ENCODE peak calls at places on chromosomes 12 and 14, in five cellular contexts. M is lower leg skin, H is GM10248, F is stomach, Q is A549. N is an unnamed sample.

GRCh38 chr12:89225808-89226368 is 126.4 kb downstream of the DUSP6 start:
- DNase-seq in M (no peak), H (no peak), F (peak; percentile 62), Q (peak; percentile 32), N (no peak)

GRCh38 chr12:40953076-40953475 is 235.0 kb upstream of the PDZRN4 start:
- DNase-seq in M (no peak), H (no peak), F (no peak), Q (no peak), N (no peak)

GRCh38 chr14:68652433-68652690 is 140.5 kb downstream of the ZFP36L1 start:
- DNase-seq in M (no peak), H (no peak), F (no peak), Q (no peak), N (peak; percentile 48)

GRCh38 chr14:71290960-71291466 is 383.8 kb downstream of the PCNX1 start:
- DNase-seq in M (no peak), H (peak; percentile 48), F (no peak), Q (peak; percentile 46), N (no peak)

GRCh38 chr14:21852061-21852664 is 178.5 kb upstream of the OR4E1 start:
- DNase-seq in M (no peak), H (peak; percentile 26), F (peak; percentile 57), Q (peak; percentile 38), N (no peak)

GRCh38 chr12:6471992-6472366 is 1.5 kb upstream of the VAMP1 start:
- DNase-seq in M (no peak), H (no peak), F (no peak), Q (no peak), N (no peak)

GRCh38 chr12:108029081-108029790 is 99.9 kb upstream of the WSCD2 start:
- DNase-seq in M (no peak), H (no peak), F (no peak), Q (no peak), N (no peak)

GRCh38 chr12:93699271-93700141 is 22.3 kb downstream of the CRADD start:
- DNase-seq in M (no peak), H (no peak), F (no peak), Q (no peak), N (no peak)

GRCh38 chr12:76777765-76778216 is 13.9 kb downstream of the ZDHHC17 start:
- DNase-seq in M (no peak), H (peak; percentile 51), F (no peak), Q (no peak), N (no peak)

GRCh38 chr14:77889971-77890442 is 90.1 kb downstream of the ADCK1 start:
- DNase-seq in M (no peak), H (no peak), F (no peak), Q (no peak), N (no peak)

GRCh38 chr12:6228535-6229223 is 28.5 kb downstream of the CD9 start:
- DNase-seq in M (no peak), H (no peak), F (no peak), Q (no peak), N (no peak)

GRCh38 chr12:122835693-122836026 is 403 bp downstream of the HIP1R start:
- DNase-seq in M (peak; percentile 84), H (peak; percentile 77), F (no peak), Q (no peak), N (no peak)

GRCh38 chr14:54329082-54329695 is 67.6 kb upstream of the CDKN3 start:
- DNase-seq in M (no peak), H (peak; percentile 50), F (peak; percentile 33), Q (peak; percentile 70), N (peak; percentile 81)

GRCh38 chr12:6752181-6752930 is 585 bp downstream of the MLF2 start:
- DNase-seq in M (peak; percentile 91), H (peak; percentile 48), F (no peak), Q (peak; percentile 69), N (no peak)

DNA sequence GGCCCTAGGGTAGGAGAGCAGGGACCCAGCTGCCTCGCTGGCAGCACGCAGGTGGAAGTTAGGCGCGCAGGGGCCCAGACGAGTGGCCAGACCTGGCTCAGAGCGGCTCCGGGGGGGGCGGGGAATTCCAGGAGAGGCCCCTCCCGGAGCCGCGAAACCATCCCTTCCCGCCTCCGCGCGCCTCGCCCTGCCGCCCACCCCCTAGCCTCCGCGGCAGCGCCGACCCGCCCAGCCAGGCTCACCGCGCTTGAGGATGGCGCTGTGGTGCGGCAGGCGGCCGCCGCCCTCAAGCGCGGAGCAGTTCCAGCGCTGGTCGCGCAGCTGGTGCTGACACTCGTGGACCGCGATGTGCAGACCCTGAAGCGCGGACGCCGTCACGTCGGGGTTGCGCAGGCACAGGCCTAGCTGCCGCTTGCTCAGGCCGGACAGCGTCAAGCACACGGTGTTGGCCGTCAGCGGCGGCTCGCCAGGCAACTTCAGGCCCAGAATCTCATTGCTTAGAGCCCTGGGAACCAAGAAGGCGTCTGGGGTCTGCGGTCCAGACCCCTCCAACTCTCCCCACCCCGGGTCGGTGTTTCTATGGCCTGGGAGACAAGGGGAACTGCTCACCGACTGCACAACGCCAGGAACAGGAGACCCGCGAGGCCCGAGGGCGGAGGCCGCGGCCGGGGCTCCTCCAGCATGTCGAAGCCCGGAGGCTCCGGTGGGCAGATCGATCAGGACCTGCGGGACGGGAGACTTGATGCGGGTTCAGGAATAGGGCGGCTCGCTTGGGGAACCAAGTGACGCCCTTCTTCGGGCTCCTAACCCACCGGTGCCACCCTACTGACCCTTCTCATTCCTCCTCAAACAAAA is 1.5 kb downstream of the WNT10B start:
- DNase-seq in M (no peak), H (peak; percentile 66), F (no peak), Q (no peak), N (no peak)
- TF ChIP-seq CTCF in M (no peak), H (peak; percentile 29), F (no peak), Q (no peak), N (peak; percentile 20)

DNA sequence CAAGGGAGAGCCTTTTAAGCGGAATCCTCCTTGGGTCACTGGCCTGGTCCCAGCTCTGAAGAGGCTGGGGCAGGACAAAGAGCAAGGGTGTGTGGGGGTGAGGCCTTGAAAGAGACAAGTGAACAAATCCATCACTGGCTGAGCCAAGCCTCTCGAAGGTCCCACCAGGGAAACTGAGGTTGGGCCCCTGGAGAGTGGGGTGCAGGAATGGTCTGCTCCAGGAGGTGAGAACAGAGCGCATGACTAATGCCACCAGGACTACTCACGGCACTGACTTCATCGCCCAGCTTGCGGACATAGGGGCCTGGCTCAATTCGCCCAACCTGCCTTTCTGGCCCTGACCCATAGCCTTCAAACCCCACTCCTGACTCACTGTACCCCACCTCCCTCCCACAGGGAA is 19.2 kb upstream of the DEGS2 start:
- DNase-seq in M (no peak), H (no peak), F (no peak), Q (no peak), N (no peak)
- TF ChIP-seq CTCF in M (no peak), H (no peak), F (no peak), Q (no peak), N (no peak)

GRCh38 chr14:39988939-39989338 is 556.7 kb upstream of the FBXO33 start:
- DNase-seq in M (no peak), H (no peak), F (no peak), Q (peak; percentile 57), N (no peak)
- TF ChIP-seq CTCF in M (no peak), H (peak; percentile 25), F (no peak), Q (peak; percentile 41), N (peak; percentile 49)

GRCh38 chr12:23014749-23015148 is 389.8 kb downstream of the ETNK1 start:
- DNase-seq in M (no peak), H (no peak), F (no peak), Q (no peak), N (no peak)
- TF ChIP-seq CTCF in M (no peak), H (no peak), F (no peak), Q (no peak), N (peak; percentile 52)

GRCh38 chr12:20367731-20368652 is at the start of gene PDE3A:
- DNase-seq in M (peak; percentile 93), H (no peak), F (no peak), Q (peak; percentile 79), N (peak; percentile 90)
- TF ChIP-seq CTCF in M (no peak), H (no peak), F (no peak), Q (no peak), N (peak; percentile 44)

DNA sequence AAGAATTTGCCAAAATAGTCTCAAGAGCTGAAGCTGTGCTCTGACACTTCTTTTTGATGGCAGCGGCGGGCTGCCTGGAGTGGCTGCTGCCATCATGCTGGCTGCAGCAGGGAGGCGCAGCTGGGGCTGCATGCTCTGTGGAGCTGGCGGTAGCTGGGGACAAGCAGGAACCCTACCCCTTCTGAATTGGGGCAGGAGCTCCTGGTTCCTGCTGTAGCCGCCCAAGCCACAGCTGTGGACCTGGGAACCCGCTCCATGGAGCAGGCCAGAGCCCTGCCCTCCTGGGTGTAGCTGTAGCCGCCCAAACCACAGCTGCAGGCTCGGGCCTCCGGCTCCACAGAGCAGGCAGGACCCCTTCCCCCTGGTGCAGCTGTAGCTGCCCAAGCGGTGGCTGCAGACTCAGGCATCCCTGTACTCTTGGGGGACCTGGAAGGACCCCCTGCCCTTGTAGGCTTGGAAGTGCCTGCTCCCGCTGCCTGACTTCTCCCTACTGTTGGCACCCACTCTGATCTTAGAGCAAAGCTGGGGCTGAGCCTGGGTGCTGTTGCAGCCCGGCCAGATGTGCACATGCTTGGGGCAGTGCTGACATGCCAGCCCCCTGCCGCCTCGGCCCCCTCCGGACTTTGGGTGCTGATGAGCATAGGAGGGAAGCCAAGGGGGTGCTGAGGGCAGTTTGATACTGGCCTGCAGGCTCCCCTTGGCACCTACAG is 33.3 kb downstream of the APAF1 start:
- DNase-seq in M (no peak), H (no peak), F (no peak), Q (no peak), N (no peak)
- TF ChIP-seq CTCF in M (no peak), H (no peak), F (no peak), Q (no peak), N (no peak)

N was measured in osteocyte.